ENCODE peak calls at places on chromosomes 12 and 14, in eight cellular contexts. One of them, this sample, is unnamed.

GRCh38 chr14:68495638-68496114 is 297.2 kb downstream of the ZFP36L1 start:
- DNase-seq in lower leg skin: no peak
- DNase-seq in AG10803: no peak
- DNase-seq in HCT116: no peak
- DNase-seq in HFF-Myc: no peak
- DNase-seq in endothelial cell: no peak
- DNase-seq in mammary epithelial cell: no peak
- DNase-seq in PC-9: no peak
- DNase-seq in this sample: no peak

GRCh38 chr14:32552766-32553165 is 223.7 kb downstream of the AKAP6 start:
- DNase-seq in lower leg skin: no peak
- DNase-seq in AG10803: no peak
- DNase-seq in HCT116: no peak
- DNase-seq in HFF-Myc: no peak
- DNase-seq in endothelial cell: no peak
- DNase-seq in mammary epithelial cell: no peak
- DNase-seq in PC-9: no peak
- DNase-seq in this sample: no peak

GRCh38 chr14:93759781-93760307 is 28.4 kb downstream of the PRIMA1 start:
- DNase-seq in lower leg skin: no peak
- DNase-seq in AG10803: no peak
- DNase-seq in HCT116: no peak
- DNase-seq in HFF-Myc: no peak
- DNase-seq in endothelial cell: no peak
- DNase-seq in mammary epithelial cell: no peak
- DNase-seq in PC-9: no peak
- DNase-seq in this sample: no peak

GRCh38 chr12:92866418-92866817 is 62.7 kb downstream of the EEA1 start:
- DNase-seq in lower leg skin: no peak
- DNase-seq in AG10803: no peak
- DNase-seq in HCT116: no peak
- DNase-seq in HFF-Myc: no peak
- DNase-seq in endothelial cell: no peak
- DNase-seq in mammary epithelial cell: peak
- DNase-seq in PC-9: no peak
- DNase-seq in this sample: no peak

GRCh38 chr12:127239781-127240180 is 1027.2 kb upstream of the TMEM132C start:
- DNase-seq in lower leg skin: no peak
- DNase-seq in AG10803: no peak
- DNase-seq in HCT116: no peak
- DNase-seq in HFF-Myc: no peak
- DNase-seq in endothelial cell: no peak
- DNase-seq in mammary epithelial cell: no peak
- DNase-seq in PC-9: no peak
- DNase-seq in this sample: peak

GRCh38 chr12:98901189-98901588 is 256.1 kb downstream of the APAF1 start:
- DNase-seq in lower leg skin: no peak
- DNase-seq in AG10803: no peak
- DNase-seq in HCT116: no peak
- DNase-seq in HFF-Myc: no peak
- DNase-seq in endothelial cell: peak
- DNase-seq in mammary epithelial cell: no peak
- DNase-seq in PC-9: no peak
- DNase-seq in this sample: peak

GRCh38 chr14:88554458-88555286 is at the start of gene PTPN21:
- DNase-seq in lower leg skin: peak
- DNase-seq in AG10803: peak
- DNase-seq in HCT116: no peak
- DNase-seq in HFF-Myc: no peak
- DNase-seq in endothelial cell: peak
- DNase-seq in mammary epithelial cell: peak
- DNase-seq in PC-9: peak
- DNase-seq in this sample: peak

GRCh38 chr14:63237791-63238190 is 33.5 kb downstream of the RHOJ start:
- DNase-seq in lower leg skin: no peak
- DNase-seq in AG10803: no peak
- DNase-seq in HCT116: no peak
- DNase-seq in HFF-Myc: no peak
- DNase-seq in endothelial cell: no peak
- DNase-seq in mammary epithelial cell: no peak
- DNase-seq in PC-9: no peak
- DNase-seq in this sample: no peak

GRCh38 chr12:110349521-110350151 is 53.9 kb downstream of the ANAPC7 start:
- DNase-seq in lower leg skin: no peak
- DNase-seq in AG10803: no peak
- DNase-seq in HCT116: no peak
- DNase-seq in HFF-Myc: no peak
- DNase-seq in endothelial cell: no peak
- DNase-seq in mammary epithelial cell: no peak
- DNase-seq in PC-9: no peak
- DNase-seq in this sample: no peak

GRCh38 chr12:2338381-2338780 is 285.6 kb downstream of the CACNA1C start:
- DNase-seq in lower leg skin: no peak
- DNase-seq in AG10803: no peak
- DNase-seq in HCT116: no peak
- DNase-seq in HFF-Myc: no peak
- DNase-seq in endothelial cell: no peak
- DNase-seq in mammary epithelial cell: no peak
- DNase-seq in PC-9: no peak
- DNase-seq in this sample: no peak

GRCh38 chr14:105702275-105702817 is 176.0 kb downstream of the TMEM121 start:
- DNase-seq in lower leg skin: peak
- DNase-seq in AG10803: no peak
- DNase-seq in HCT116: no peak
- DNase-seq in HFF-Myc: no peak
- DNase-seq in endothelial cell: no peak
- DNase-seq in mammary epithelial cell: no peak
- DNase-seq in PC-9: no peak
- DNase-seq in this sample: no peak

GRCh38 chr12:121709478-121709890 is 3.1 kb upstream of the TMEM120B start:
- DNase-seq in lower leg skin: no peak
- DNase-seq in AG10803: peak
- DNase-seq in HCT116: peak
- DNase-seq in HFF-Myc: no peak
- DNase-seq in endothelial cell: no peak
- DNase-seq in mammary epithelial cell: peak
- DNase-seq in PC-9: peak
- DNase-seq in this sample: peak

GRCh38 chr12:26112703-26113147 is 12.1 kb downstream of the BHLHE41 start:
- DNase-seq in lower leg skin: no peak
- DNase-seq in AG10803: no peak
- DNase-seq in HCT116: no peak
- DNase-seq in HFF-Myc: no peak
- DNase-seq in endothelial cell: no peak
- DNase-seq in mammary epithelial cell: no peak
- DNase-seq in PC-9: peak
- DNase-seq in this sample: peak

GRCh38 chr12:113863455-113863845 is 102.7 kb downstream of the RBM19 start:
- DNase-seq in lower leg skin: no peak
- DNase-seq in AG10803: no peak
- DNase-seq in HCT116: no peak
- DNase-seq in HFF-Myc: no peak
- DNase-seq in endothelial cell: no peak
- DNase-seq in mammary epithelial cell: no peak
- DNase-seq in PC-9: no peak
- DNase-seq in this sample: no peak

GRCh38 chr14:92956961-92957360 is 34.0 kb downstream of the CHGA start:
- DNase-seq in lower leg skin: no peak
- DNase-seq in AG10803: no peak
- DNase-seq in HCT116: no peak
- DNase-seq in HFF-Myc: no peak
- DNase-seq in endothelial cell: no peak
- DNase-seq in mammary epithelial cell: no peak
- DNase-seq in PC-9: no peak
- DNase-seq in this sample: no peak

GRCh38 chr14:92971601-92972180 is 48.7 kb downstream of the CHGA start:
- DNase-seq in lower leg skin: no peak
- DNase-seq in AG10803: no peak
- DNase-seq in HCT116: no peak
- DNase-seq in HFF-Myc: no peak
- DNase-seq in endothelial cell: no peak
- DNase-seq in mammary epithelial cell: no peak
- DNase-seq in PC-9: no peak
- DNase-seq in this sample: no peak

GRCh38 chr14:93132472-93133065 is 16.8 kb upstream of the ITPK1 start:
- DNase-seq in lower leg skin: no peak
- DNase-seq in AG10803: peak
- DNase-seq in HCT116: no peak
- DNase-seq in HFF-Myc: no peak
- DNase-seq in endothelial cell: peak
- DNase-seq in mammary epithelial cell: no peak
- DNase-seq in PC-9: no peak
- DNase-seq in this sample: peak

GRCh38 chr14:50497351-50497750 is 35.0 kb downstream of the MAP4K5 start:
- DNase-seq in lower leg skin: no peak
- DNase-seq in AG10803: no peak
- DNase-seq in HCT116: no peak
- DNase-seq in HFF-Myc: no peak
- DNase-seq in endothelial cell: no peak
- DNase-seq in mammary epithelial cell: no peak
- DNase-seq in PC-9: no peak
- DNase-seq in this sample: no peak

GRCh38 chr14:33532581-33532980 is 418.3 kb downstream of the EGLN3 start:
- DNase-seq in lower leg skin: no peak
- DNase-seq in AG10803: no peak
- DNase-seq in HCT116: no peak
- DNase-seq in HFF-Myc: no peak
- DNase-seq in endothelial cell: no peak
- DNase-seq in mammary epithelial cell: no peak
- DNase-seq in PC-9: no peak
- DNase-seq in this sample: no peak

GRCh38 chr12:108735855-108736254 is 4.5 kb upstream of the CORO1C start:
- DNase-seq in lower leg skin: peak
- DNase-seq in AG10803: no peak
- DNase-seq in HCT116: no peak
- DNase-seq in HFF-Myc: no peak
- DNase-seq in endothelial cell: no peak
- DNase-seq in mammary epithelial cell: no peak
- DNase-seq in PC-9: no peak
- DNase-seq in this sample: no peak

GRCh38 chr14:100140452-100141132 is 18.9 kb downstream of the DEGS2 start:
- DNase-seq in lower leg skin: no peak
- DNase-seq in AG10803: no peak
- DNase-seq in HCT116: no peak
- DNase-seq in HFF-Myc: no peak
- DNase-seq in endothelial cell: peak
- DNase-seq in mammary epithelial cell: no peak
- DNase-seq in PC-9: no peak
- DNase-seq in this sample: no peak
- TF ChIP-seq CTCF in lower leg skin: no peak
- TF ChIP-seq CTCF in AG10803: no peak
- TF ChIP-seq CTCF in HCT116: peak
- TF ChIP-seq CTCF in HFF-Myc: no peak
- TF ChIP-seq CTCF in endothelial cell: no peak
- TF ChIP-seq CTCF in mammary epithelial cell: no peak
- TF ChIP-seq CTCF in PC-9: no peak
- TF ChIP-seq CTCF in this sample: no peak

DNA sequence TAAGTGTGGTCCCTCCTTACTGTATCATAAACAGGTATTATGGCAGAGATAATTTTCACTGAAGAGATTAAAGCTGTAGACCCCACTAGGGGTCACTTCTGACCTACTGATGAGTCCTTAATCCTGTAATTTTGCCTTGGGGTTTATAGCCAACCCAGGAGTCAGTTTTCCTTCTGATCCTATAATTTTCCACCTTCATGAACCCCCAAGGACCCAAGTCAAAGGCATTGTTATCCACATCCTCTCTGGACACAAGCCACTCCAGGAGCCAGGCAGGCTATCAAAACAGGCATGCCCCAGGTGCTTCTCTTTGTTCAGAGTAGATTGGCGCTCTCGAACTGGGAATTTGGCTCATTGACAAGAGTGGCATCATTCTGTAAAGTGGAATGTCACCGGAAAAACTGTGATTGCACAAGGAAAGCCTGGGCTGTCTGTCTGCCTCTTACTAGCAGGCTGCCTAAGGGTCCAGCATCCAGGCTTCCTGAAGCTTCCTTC is 1523.3 kb upstream of the FLRT2 start:
- DNase-seq in lower leg skin: no peak
- DNase-seq in AG10803: no peak
- DNase-seq in HCT116: no peak
- DNase-seq in HFF-Myc: no peak
- DNase-seq in endothelial cell: peak
- DNase-seq in mammary epithelial cell: no peak
- DNase-seq in PC-9: no peak
- DNase-seq in this sample: peak
- TF ChIP-seq CTCF in lower leg skin: no peak
- TF ChIP-seq CTCF in AG10803: no peak
- TF ChIP-seq CTCF in HCT116: no peak
- TF ChIP-seq CTCF in HFF-Myc: no peak
- TF ChIP-seq CTCF in endothelial cell: no peak
- TF ChIP-seq CTCF in mammary epithelial cell: no peak
- TF ChIP-seq CTCF in PC-9: no peak
- TF ChIP-seq CTCF in this sample: peak

GRCh38 chr12:122867701-122868461 is 28.0 kb downstream of the VPS37B start:
- DNase-seq in lower leg skin: peak
- DNase-seq in AG10803: no peak
- DNase-seq in HCT116: no peak
- DNase-seq in HFF-Myc: no peak
- DNase-seq in endothelial cell: peak
- DNase-seq in mammary epithelial cell: no peak
- DNase-seq in PC-9: no peak
- DNase-seq in this sample: peak
- TF ChIP-seq CTCF in lower leg skin: no peak
- TF ChIP-seq CTCF in AG10803: no peak
- TF ChIP-seq CTCF in HCT116: peak
- TF ChIP-seq CTCF in HFF-Myc: peak
- TF ChIP-seq CTCF in endothelial cell: peak
- TF ChIP-seq CTCF in mammary epithelial cell: no peak
- TF ChIP-seq CTCF in PC-9: peak
- TF ChIP-seq CTCF in this sample: peak

GRCh38 chr12:44874981-44875416 is 1.1 kb downstream of the NELL2 start:
- DNase-seq in lower leg skin: peak
- DNase-seq in AG10803: no peak
- DNase-seq in HCT116: no peak
- DNase-seq in HFF-Myc: no peak
- DNase-seq in endothelial cell: peak
- DNase-seq in mammary epithelial cell: no peak
- DNase-seq in PC-9: no peak
- DNase-seq in this sample: no peak

GRCh38 chr12:44875417-44875953 is 630 bp downstream of the NELL2 start:
- DNase-seq in lower leg skin: peak
- DNase-seq in AG10803: no peak
- DNase-seq in HCT116: no peak
- DNase-seq in HFF-Myc: no peak
- DNase-seq in endothelial cell: peak
- DNase-seq in mammary epithelial cell: no peak
- DNase-seq in PC-9: no peak
- DNase-seq in this sample: no peak

GRCh38 chr12:44873898-44874297 is 2.2 kb downstream of the NELL2 start:
- DNase-seq in lower leg skin: no peak
- DNase-seq in AG10803: peak
- DNase-seq in HCT116: peak
- DNase-seq in HFF-Myc: no peak
- DNase-seq in endothelial cell: no peak
- DNase-seq in mammary epithelial cell: no peak
- DNase-seq in PC-9: no peak
- DNase-seq in this sample: peak

GRCh38 chr12:44875954-44876553 is at the start of gene NELL2:
- DNase-seq in lower leg skin: peak
- DNase-seq in AG10803: peak
- DNase-seq in HCT116: no peak
- DNase-seq in HFF-Myc: no peak
- DNase-seq in endothelial cell: peak
- DNase-seq in mammary epithelial cell: peak
- DNase-seq in PC-9: no peak
- DNase-seq in this sample: peak

GRCh38 chr12:44876554-44877275 is 600 bp upstream of the NELL2 start:
- DNase-seq in lower leg skin: no peak
- DNase-seq in AG10803: peak
- DNase-seq in HCT116: no peak
- DNase-seq in HFF-Myc: no peak
- DNase-seq in endothelial cell: peak
- DNase-seq in mammary epithelial cell: peak
- DNase-seq in PC-9: no peak
- DNase-seq in this sample: no peak
- TF ChIP-seq CTCF in lower leg skin: no peak
- TF ChIP-seq CTCF in AG10803: no peak
- TF ChIP-seq CTCF in HCT116: no peak
- TF ChIP-seq CTCF in HFF-Myc: no peak
- TF ChIP-seq CTCF in endothelial cell: no peak
- TF ChIP-seq CTCF in mammary epithelial cell: no peak
- TF ChIP-seq CTCF in PC-9: no peak
- TF ChIP-seq CTCF in this sample: no peak

This sample was measured in MCF 10A.